ENCODE peak calls at places on chromosomes 2 and 18, in six cellular contexts. C is endothelial cell of umbilical vein, O is IMR-90, P is hepatocyte, V is AG09319, D is endodermal cell. U is an unnamed sample.

GRCh38 chr2:241161646-241162281 is 11.5 kb downstream of the PPP1R7 start:
- DNase-seq in P (peak; percentile 32), V (peak; percentile 84), O (peak; percentile 87), D (no peak), C (no peak), U (no peak)

GRCh38 chr2:163554864-163555263 is 180.9 kb downstream of the FIGN start:
- DNase-seq in V (no peak), C (no peak), D (no peak), O (no peak), P (no peak), U (no peak)

GRCh38 chr2:121260370-121261154 is 24.4 kb downstream of the TFCP2L1 start:
- DNase-seq in D (no peak), C (no peak), V (no peak), P (peak; percentile 9), O (no peak), U (no peak)

GRCh38 chr2:230847883-230848388 is 16.8 kb upstream of the ITM2C start:
- DNase-seq in O (peak; percentile 77), V (peak; percentile 38), C (peak; percentile 78), P (peak; percentile 94), D (peak; percentile 99), U (peak; percentile 86)

GRCh38 chr2:219398721-219399333 is 11.1 kb upstream of the DNPEP start:
- DNase-seq in P (peak; percentile 66), C (no peak), O (peak; percentile 68), D (no peak), V (no peak), U (no peak)

GRCh38 chr2:182650704-182651103 is 65.4 kb upstream of the DNAJC10 start:
- DNase-seq in V (peak; percentile 67), O (peak; percentile 76), D (no peak), P (peak; percentile 23), C (peak; percentile 67), U (no peak)

GRCh38 chr2:200939832-200940231 is 23.6 kb downstream of the ORC2 start:
- DNase-seq in C (no peak), P (no peak), D (no peak), V (no peak), O (no peak), U (no peak)

GRCh38 chr18:34153711-34154110 is 71.0 kb downstream of the NOL4 start:
- DNase-seq in V (no peak), C (peak; percentile 21), D (no peak), P (no peak), O (peak; percentile 16), U (no peak)

GRCh38 chr2:41457026-41457425 is 590.8 kb upstream of the PKDCC start:
- DNase-seq in D (no peak), O (no peak), P (no peak), V (no peak), C (no peak), U (no peak)

GRCh38 chr2:237296756-237297155 is 117.2 kb downstream of the COL6A3 start:
- DNase-seq in D (no peak), V (no peak), C (no peak), O (peak; percentile 62), P (no peak), U (no peak)

GRCh38 chr18:8865934-8866333 is 160.6 kb downstream of the MTCL1 start:
- DNase-seq in P (no peak), C (no peak), O (no peak), D (no peak), V (no peak), U (no peak)

GRCh38 chr2:110931648-110932047 is 189.1 kb upstream of the BCL2L11 start:
- DNase-seq in O (peak; percentile 15), C (no peak), D (no peak), P (no peak), V (no peak), U (no peak)

GRCh38 chr18:6546229-6546628 is 131.5 kb upstream of the L3MBTL4 start:
- DNase-seq in P (no peak), O (no peak), C (no peak), D (no peak), V (no peak), U (no peak)

GRCh38 chr2:224165901-224166319 is 126.8 kb upstream of the SERPINE2 start:
- DNase-seq in C (no peak), D (no peak), V (no peak), P (no peak), O (peak; percentile 44), U (no peak)

GRCh38 chr2:189982777-189983394 is 79.6 kb downstream of the MSTN start:
- DNase-seq in P (no peak), C (peak; percentile 10), V (no peak), O (no peak), D (peak; percentile 64), U (no peak)
- TF ChIP-seq CTCF in P (no peak), C (peak; percentile 48), V (peak; percentile 23), O (peak; percentile 23), D (peak; percentile 76), U (peak; percentile 25)

DNA sequence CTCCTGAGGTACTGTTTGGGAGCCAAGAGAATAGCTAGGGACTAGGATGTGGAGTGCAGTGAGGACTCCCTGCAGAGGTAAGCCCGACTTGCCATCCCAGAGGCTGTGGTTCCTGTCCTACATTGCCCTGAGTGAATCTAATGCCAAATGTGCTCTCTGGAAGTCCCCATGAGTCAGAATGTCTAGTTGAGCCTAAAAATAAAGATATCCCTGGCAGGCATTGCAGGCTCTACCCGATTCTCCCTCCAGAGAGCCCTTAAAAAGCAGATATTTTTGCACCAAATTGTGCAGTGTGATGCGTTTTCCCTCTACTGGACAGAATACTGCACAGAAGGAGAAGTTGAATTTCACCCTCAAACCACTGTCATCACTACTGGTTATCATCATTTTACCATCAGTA is 98.1 kb downstream of the MARCHF4 start:
- DNase-seq in C (no peak), O (peak; percentile 63), P (no peak), D (no peak), V (no peak), U (no peak)
- TF ChIP-seq CTCF in C (no peak), O (no peak), P (no peak), D (no peak), V (peak; percentile 13), U (no peak)

DNA sequence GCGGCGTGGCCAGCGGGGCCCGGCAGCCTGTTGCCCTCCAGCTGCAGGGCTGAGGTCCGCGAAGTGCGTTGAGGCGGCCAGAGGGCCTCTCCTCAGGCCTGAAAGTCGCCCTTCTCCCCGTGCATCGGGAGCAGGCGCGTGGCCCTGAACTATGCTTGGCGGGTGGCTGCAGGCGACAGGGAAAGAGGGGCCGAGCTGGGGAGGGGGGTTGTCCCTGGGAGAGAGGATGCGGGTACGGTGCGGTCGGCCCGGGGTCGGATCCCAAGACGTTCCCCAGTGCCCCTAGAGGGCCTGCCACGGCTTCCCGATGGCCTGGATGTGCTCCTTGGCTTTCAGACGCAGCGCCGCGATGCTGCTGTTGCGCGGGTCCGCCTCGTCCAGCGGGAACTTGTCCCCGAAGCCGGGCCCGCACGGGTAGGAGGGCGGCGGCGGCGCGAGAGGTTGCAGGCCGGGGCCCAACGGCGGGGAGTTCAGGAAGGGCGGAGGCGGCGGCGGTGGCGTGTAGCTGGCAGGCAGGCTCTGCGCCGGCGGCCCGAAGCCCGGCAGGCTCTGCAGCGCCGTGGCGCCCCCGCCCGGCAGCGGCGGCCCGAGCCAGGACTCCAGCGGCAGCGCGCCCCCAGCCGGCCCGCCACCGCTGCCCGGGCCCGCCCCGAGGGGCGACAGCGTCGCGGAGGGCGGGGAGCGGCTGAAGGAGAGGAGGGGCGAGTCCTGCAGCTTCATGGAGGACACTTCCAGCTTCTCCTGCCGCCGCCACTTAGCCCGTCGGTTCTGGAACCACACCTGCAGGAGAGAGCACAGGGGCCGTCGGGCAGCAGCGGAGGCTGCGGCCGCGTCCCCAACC is 4.3 kb downstream of the RAX start:
- DNase-seq in O (no peak), V (no peak), D (peak; percentile 94), C (no peak), P (peak; percentile 80), U (peak; percentile 59)
- TF ChIP-seq CTCF in O (peak; percentile 35), V (no peak), D (peak; percentile 56), C (peak; percentile 14), P (peak; percentile 10), U (peak; percentile 47)

DNA sequence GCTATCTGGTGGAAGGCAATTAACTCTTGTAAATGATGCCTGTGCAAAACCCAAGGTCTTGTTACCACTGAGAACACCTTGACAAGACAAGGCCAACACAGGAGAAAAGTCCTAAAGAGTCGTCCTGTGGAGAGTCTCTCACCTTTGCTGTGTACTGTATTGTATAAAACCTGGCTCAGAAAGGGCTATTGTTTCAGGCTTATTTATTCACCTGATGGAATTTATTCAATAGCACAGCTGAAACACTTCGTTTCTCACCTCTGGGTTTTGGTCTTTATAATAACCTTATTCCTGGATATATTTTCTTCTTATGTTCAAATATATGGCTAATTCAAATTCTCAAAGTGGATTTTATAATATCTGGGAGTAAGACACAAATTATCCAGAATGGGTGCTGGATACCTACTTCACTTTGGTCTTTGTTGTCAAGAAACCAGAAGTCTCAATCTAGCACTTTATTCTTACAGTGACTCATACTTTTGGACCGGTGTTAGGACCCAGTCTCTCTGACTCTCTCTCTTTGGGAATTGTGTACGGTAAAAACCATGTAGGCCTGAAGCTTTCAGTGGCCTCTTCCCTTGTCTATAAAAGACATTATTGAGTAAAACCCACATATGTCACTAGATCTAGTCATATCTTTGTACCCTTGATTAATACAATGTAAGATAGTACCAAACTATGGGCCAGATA is 16.1 kb upstream of the STAT4 start:
- DNase-seq in D (no peak), C (no peak), P (no peak), O (no peak), V (no peak), U (no peak)
- TF ChIP-seq CTCF in D (no peak), C (no peak), P (no peak), O (no peak), V (no peak), U (no peak)

U was measured in progenitor cell of endocrine pancreas.